ENCODE peak calls at places on chromosome 13, in four cellular contexts. T, J, B and Z are unnamed samples.

GRCh38 chr13:60759499-60759898 is 362.5 kb downstream of the TDRD3 start:
- DNase-seq in T (peak), J (peak), B (no peak), Z (no peak)

GRCh38 chr13:102405499-102406079 is 3.7 kb upstream of the FGF14 start:
- DNase-seq in T (peak), J (peak), B (no peak), Z (peak)

GRCh38 chr13:74450525-74450845 is 316.3 kb upstream of the KLF12 start:
- DNase-seq in T (peak), J (no peak), B (no peak), Z (no peak)

GRCh38 chr13:21338156-21338555 is 120.9 kb downstream of the ZDHHC20 start:
- DNase-seq in T (peak), J (no peak), B (no peak), Z (no peak)

GRCh38 chr13:27043013-27043412 is 128.6 kb downstream of the USP12 start:
- DNase-seq in T (peak), J (peak), B (peak), Z (peak)

GRCh38 chr13:93398167-93398566 is 171.6 kb downstream of the GPC6 start:
- DNase-seq in T (no peak), J (no peak), B (no peak), Z (peak)

GRCh38 chr13:65460136-65460535 is 1770.0 kb downstream of the PCDH9 start:
- DNase-seq in T (no peak), J (peak), B (no peak), Z (no peak)

GRCh38 chr13:59744747-59745394 is 418.9 kb downstream of the DIAPH3 start:
- DNase-seq in T (no peak), J (no peak), B (no peak), Z (peak)

GRCh38 chr13:113511361-113511760 is 20.9 kb upstream of the DCUN1D2 start:
- DNase-seq in T (no peak), J (no peak), B (no peak), Z (no peak)

GRCh38 chr13:50894042-50894441 is 15.5 kb upstream of the RNASEH2B start:
- DNase-seq in T (no peak), J (no peak), B (no peak), Z (no peak)

GRCh38 chr13:71864094-71864980 is 2.7 kb downstream of the DACH1 start:
- DNase-seq in T (peak), J (no peak), B (no peak), Z (peak)

GRCh38 chr13:87234981-87235380 is 436.2 kb upstream of the SLITRK5 start:
- DNase-seq in T (no peak), J (peak), B (no peak), Z (peak)

GRCh38 chr13:80168089-80168850 is 172.7 kb downstream of the SPRY2 start:
- DNase-seq in T (peak), J (peak), B (no peak), Z (peak)

GRCh38 chr13:71218960-71219359 is 648.0 kb downstream of the DACH1 start:
- DNase-seq in T (peak), J (no peak), B (no peak), Z (no peak)

GRCh38 chr13:58620171-58620570 is 988.6 kb downstream of the PCDH17 start:
- DNase-seq in T (no peak), J (no peak), B (no peak), Z (no peak)

GRCh38 chr13:30196025-30196424 is 111.3 kb downstream of the KATNAL1 start:
- DNase-seq in T (no peak), J (peak), B (no peak), Z (no peak)

GRCh38 chr13:75419656-75420055 is 62.3 kb downstream of the TBC1D4 start:
- DNase-seq in T (no peak), J (no peak), B (no peak), Z (no peak)

GRCh38 chr13:29556742-29557141 is 38.7 kb downstream of the SLC7A1 start:
- DNase-seq in T (no peak), J (peak), B (no peak), Z (no peak)

GRCh38 chr13:84563611-84564010 is 681.3 kb upstream of the SLITRK1 start:
- DNase-seq in T (no peak), J (no peak), B (no peak), Z (no peak)

GRCh38 chr13:108346376-108346775 is 76.9 kb downstream of the TNFSF13B start:
- DNase-seq in T (peak), J (no peak), B (no peak), Z (no peak)

GRCh38 chr13:59409211-59409610 is 754.5 kb downstream of the DIAPH3 start:
- DNase-seq in T (no peak), J (peak), B (no peak), Z (peak)

GRCh38 chr13:93169980-93170379 is 56.6 kb upstream of the GPC6 start:
- DNase-seq in T (peak), J (peak), B (no peak), Z (peak)

GRCh38 chr13:40961224-40961623 is 57.9 kb downstream of the ELF1 start:
- DNase-seq in T (no peak), J (no peak), B (no peak), Z (no peak)
- H3K4me3 ChIP-seq in T (no peak), J (no peak), B (no peak), Z (no peak)

GRCh38 chr13:110216006-110216402 is 91.0 kb downstream of the COL4A1 start:
- DNase-seq in T (no peak), J (no peak), B (no peak), Z (no peak)
- TF ChIP-seq CTCF in T (no peak), J (no peak), B (no peak), Z (no peak)

GRCh38 chr13:35840991-35841604 is 290.1 kb downstream of the DCLK1 start:
- DNase-seq in T (no peak), J (peak), B (no peak), Z (no peak)
- H3K4me3 ChIP-seq in T (no peak), J (no peak), B (no peak), Z (no peak)

DNA sequence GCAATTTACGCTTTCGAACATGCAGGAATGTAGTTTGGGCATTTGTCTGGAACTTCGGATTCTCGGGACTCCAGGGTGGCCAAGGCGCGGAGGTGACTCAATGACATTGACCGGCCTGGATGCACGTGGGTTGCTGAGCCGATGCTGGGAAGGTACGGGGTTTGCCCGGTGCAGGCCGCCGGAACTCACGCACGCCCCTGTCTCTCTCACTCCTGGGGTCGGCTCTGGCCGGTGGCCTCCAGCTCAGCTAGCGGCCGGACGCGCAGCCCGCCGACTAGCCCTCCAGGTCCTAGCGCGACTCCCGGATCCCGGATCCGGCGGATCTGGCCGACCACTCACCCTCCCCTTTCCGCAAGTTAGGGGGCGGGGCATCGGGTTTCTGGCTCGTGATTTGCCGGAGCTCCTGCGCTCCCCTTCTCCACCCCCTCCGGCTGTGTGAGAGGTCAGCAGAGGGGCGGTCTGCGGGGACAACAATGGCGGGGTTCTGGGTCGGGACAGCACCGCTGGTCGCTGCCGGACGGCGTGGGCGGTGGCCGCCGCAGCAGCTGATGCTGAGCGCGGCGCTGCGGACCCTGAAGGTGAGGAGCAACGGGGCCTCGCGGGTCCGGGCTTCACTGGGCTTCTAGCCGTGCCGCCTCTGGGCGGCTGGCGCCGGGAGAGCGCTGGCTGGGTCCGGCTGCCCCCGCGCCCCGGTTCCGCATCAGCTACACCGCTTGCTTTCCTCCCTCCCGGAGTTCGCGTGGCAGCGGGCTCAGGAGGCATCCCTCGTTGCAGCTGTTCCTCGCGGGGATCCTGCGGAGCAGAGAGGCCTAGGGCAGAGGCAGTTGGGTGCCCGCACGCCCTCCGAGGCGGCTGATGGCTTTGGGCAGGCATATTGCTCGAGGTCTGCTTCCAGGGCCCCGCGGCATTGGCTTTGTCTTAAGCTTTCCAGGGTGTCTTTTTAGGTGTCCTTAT is at the start of gene PCCA:
- DNase-seq in T (peak), J (peak), B (peak), Z (peak)
- TF ChIP-seq CTCF in T (no peak), J (no peak), B (no peak), Z (no peak)

GRCh38 chr13:78608254-78608704 is 4.9 kb upstream of the POU4F1 start:
- DNase-seq in T (no peak), J (no peak), B (no peak), Z (no peak)

GRCh38 chr13:78608705-78609463 is 5.5 kb upstream of the POU4F1 start:
- DNase-seq in T (no peak), J (no peak), B (no peak), Z (no peak)

GRCh38 chr13:78609464-78610205 is 6.3 kb upstream of the POU4F1 start:
- DNase-seq in T (no peak), J (no peak), B (no peak), Z (no peak)

GRCh38 chr13:78606471-78607408 is 3.4 kb upstream of the POU4F1 start:
- DNase-seq in T (no peak), J (no peak), B (no peak), Z (no peak)

GRCh38 chr13:78607409-78608253 is 4.3 kb upstream of the POU4F1 start:
- DNase-seq in T (no peak), J (no peak), B (no peak), Z (no peak)
- H3K4me3 ChIP-seq in T (no peak), J (no peak), B (peak), Z (no peak)

GRCh38 chr13:25948910-25949309 is 102.9 kb downstream of the SHISA2 start:
- DNase-seq in T (peak), J (no peak), B (no peak), Z (no peak)
- TF ChIP-seq CTCF in T (no peak), J (no peak), B (no peak), Z (no peak)

GRCh38 chr13:20142927-20143480 is 17.8 kb downstream of the GJA3 start:
- DNase-seq in T (no peak), J (no peak), B (no peak), Z (no peak)

GRCh38 chr13:20140487-20140886 is 20.4 kb downstream of the GJA3 start:
- DNase-seq in T (no peak), J (no peak), B (no peak), Z (no peak)

GRCh38 chr13:20144141-20144850 is 16.6 kb downstream of the GJA3 start:
- DNase-seq in T (no peak), J (no peak), B (no peak), Z (no peak)

GRCh38 chr13:20141238-20142018 is 19.4 kb downstream of the GJA3 start:
- DNase-seq in T (no peak), J (no peak), B (no peak), Z (no peak)

GRCh38 chr13:20142019-20142926 is 18.6 kb downstream of the GJA3 start:
- DNase-seq in T (no peak), J (no peak), B (no peak), Z (no peak)
- H3K4me3 ChIP-seq in T (no peak), J (no peak), B (peak), Z (no peak)

GRCh38 chr13:24923305-24923640 is 159.3 kb downstream of the RNF17 start:
- DNase-seq in T (no peak), J (peak), B (no peak), Z (peak)

GRCh38 chr13:24921003-24921402 is 157.0 kb downstream of the RNF17 start:
- DNase-seq in T (no peak), J (no peak), B (no peak), Z (no peak)

GRCh38 chr13:24925318-24926231 is 161.6 kb downstream of the RNF17 start:
- DNase-seq in T (no peak), J (no peak), B (no peak), Z (no peak)

GRCh38 chr13:24921881-24922280 is 157.9 kb downstream of the RNF17 start:
- DNase-seq in T (no peak), J (no peak), B (no peak), Z (no peak)

DNA sequence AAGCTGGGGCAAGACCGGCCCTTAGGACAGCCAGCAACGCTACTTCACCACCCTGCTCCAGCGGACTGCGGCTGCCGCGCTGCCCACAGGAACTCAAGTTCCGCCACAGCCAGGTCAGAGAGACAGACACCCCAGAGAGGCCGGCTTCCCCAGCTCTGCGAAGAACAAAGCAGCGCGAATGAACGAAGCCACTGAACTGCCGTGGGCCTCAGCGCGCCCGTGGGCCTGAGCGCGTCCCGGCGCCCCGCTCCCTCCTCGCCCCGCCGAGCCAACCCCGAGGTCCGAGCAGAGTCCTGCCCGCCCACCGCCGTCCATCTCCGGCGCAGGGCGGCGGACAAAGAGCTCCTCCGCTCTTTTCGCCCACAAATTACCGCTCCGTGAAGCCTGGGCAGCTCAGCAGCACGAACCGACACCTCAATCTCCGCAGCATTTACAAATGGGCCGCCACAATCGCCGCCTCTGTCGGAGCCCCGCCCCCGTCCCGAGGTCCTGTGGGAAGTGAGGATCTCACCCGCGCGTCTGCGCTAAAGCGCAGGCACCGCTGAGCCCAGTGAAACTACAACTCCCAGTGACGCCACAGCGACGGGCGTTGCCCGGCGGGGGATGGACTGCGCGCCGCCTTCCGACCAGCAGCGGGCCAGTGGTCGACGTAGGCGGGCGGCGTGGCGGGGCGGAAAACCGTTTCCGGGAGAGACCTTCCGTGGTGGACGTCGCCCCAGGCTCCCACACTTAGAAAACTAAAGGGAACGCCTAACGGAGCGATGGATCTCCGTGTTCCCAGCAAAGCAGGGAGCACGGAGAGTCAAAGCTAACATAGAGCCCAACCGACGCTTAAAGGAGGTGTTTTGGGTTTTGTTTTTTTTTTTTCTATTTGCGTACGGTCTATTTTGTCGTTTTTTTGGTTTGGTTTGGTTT is 158.7 kb downstream of the RNF17 start:
- DNase-seq in T (peak), J (peak), B (peak), Z (peak)
- TF ChIP-seq CTCF in T (no peak), J (no peak), B (peak), Z (no peak)

GRCh38 chr13:41344358-41344757 is 33.3 kb downstream of the NAA16 start:
- DNase-seq in T (no peak), J (no peak), B (no peak), Z (no peak)

GRCh38 chr13:41345165-41345920 is 34.3 kb downstream of the NAA16 start:
- DNase-seq in T (no peak), J (no peak), B (no peak), Z (no peak)

GRCh38 chr13:41345921-41346589 is 35.0 kb downstream of the NAA16 start:
- DNase-seq in T (no peak), J (peak), B (no peak), Z (no peak)
- H3K4me3 ChIP-seq in T (no peak), J (no peak), B (no peak), Z (no peak)

GRCh38 chr13:28099396-28100148 is 804 bp downstream of the FLT3 start:
- DNase-seq in T (no peak), J (no peak), B (no peak), Z (no peak)

GRCh38 chr13:28097503-28097902 is 2.9 kb downstream of the FLT3 start:
- DNase-seq in T (no peak), J (no peak), B (no peak), Z (no peak)

GRCh38 chr13:28100149-28101121 is at the start of gene FLT3:
- DNase-seq in T (peak), J (peak), B (no peak), Z (peak)
- TF ChIP-seq CTCF in T (no peak), J (no peak), B (no peak), Z (no peak)